ENCODE peak calls at places on chromosome 7, in five cellular contexts. H is Peyer's patch, F is fibroblast of lung, C is esophagus squamous epithelium, U is OCI-LY7. A is an unnamed sample.

GRCh38 chr7:74029094-74029785 is 1.3 kb downstream of the ELN start:
- DNase-seq in H (no peak), F (no peak), C (no peak), U (no peak), A (no peak)

GRCh38 chr7:25541064-25541463 is 312.8 kb upstream of the NPVF start:
- DNase-seq in H (no peak), F (no peak), C (no peak), U (no peak), A (no peak)

GRCh38 chr7:83427929-83428328 is 221.0 kb downstream of the SEMA3E start:
- DNase-seq in H (no peak), F (no peak), C (no peak), U (no peak), A (no peak)

GRCh38 chr7:5661941-5662340 is 119.5 kb downstream of the RNF216 start:
- DNase-seq in H (no peak), F (no peak), C (no peak), U (peak; percentile 75), A (no peak)

GRCh38 chr7:156487811-156488523 is 152.6 kb upstream of the RNF32 start:
- DNase-seq in H (no peak), F (no peak), C (no peak), U (no peak), A (no peak)

GRCh38 chr7:16644624-16644986 is 949 bp downstream of the ANKMY2 start:
- DNase-seq in H (peak; percentile 81), F (peak; percentile 50), C (no peak), U (peak; percentile 55), A (peak; percentile 23)

GRCh38 chr7:19772323-19772722 is 1.1 kb downstream of the TMEM196 start:
- DNase-seq in H (no peak), F (no peak), C (no peak), U (no peak), A (no peak)

GRCh38 chr7:5525271-5526189 is 101.9 kb upstream of the TNRC18 start:
- DNase-seq in H (peak; percentile 61), F (peak; percentile 74), C (no peak), U (peak; percentile 25), A (no peak)

GRCh38 chr7:131895541-131896173 is 339.2 kb upstream of the PODXL start:
- DNase-seq in H (no peak), F (peak; percentile 44), C (no peak), U (no peak), A (no peak)

GRCh38 chr7:98307971-98308466 is 26.5 kb downstream of the BRI3 start:
- DNase-seq in H (no peak), F (no peak), C (no peak), U (no peak), A (no peak)
- H3K4me1 ChIP-seq in H (no peaks in the 10 kb centered on the region), F (no peaks in the 10 kb centered on the region), C (no peaks in the 10 kb centered on the region), U (no peaks in the 10 kb centered on the region), A (no peaks in the 10 kb centered on the region)

GRCh38 chr7:141571059-141571458 is 19.8 kb downstream of the AGK start:
- DNase-seq in H (no peak), F (no peak), C (no peak), U (no peak), A (no peak)
- H3K9me3 ChIP-seq in H (peaks cover under 1% of the 10 kb centered on the region), F (no peaks in the 10 kb centered on the region), C (peaks cover 5% of the 10 kb centered on the region), U (peaks cover 11% of the 10 kb centered on the region), A (peaks cover 4% of the 10 kb centered on the region)

GRCh38 chr7:93921190-93921585 is 347 bp upstream of the GNG11 start:
- DNase-seq in H (no peak), F (peak; percentile 5), C (no peak), U (no peak), A (no peak)
- H3K4me3 ChIP-seq in H (peak overlapping the region; percentile 53), F (peak overlapping the region; percentile 67), C (peak overlapping the region; percentile 77), U (peak overlapping the region; percentile 68), A (peak overlapping the region; percentile 77)

GRCh38 chr7:150382123-150382843 is 3.2 kb downstream of the ZNF775 start:
- DNase-seq in H (no peak), F (no peak), C (no peak), U (no peak), A (no peak)

GRCh38 chr7:150381096-150381495 is 2.0 kb downstream of the ZNF775 start:
- DNase-seq in H (no peak), F (no peak), C (no peak), U (no peak), A (no peak)

GRCh38 chr7:150381785-150382122 is 2.6 kb downstream of the ZNF775 start:
- DNase-seq in H (no peak), F (no peak), C (no peak), U (no peak), A (no peak)

GRCh38 chr7:150383710-150384397 is 4.7 kb downstream of the ZNF775 start:
- DNase-seq in H (peak; percentile 74), F (no peak), C (no peak), U (no peak), A (peak; percentile 19)

DNA sequence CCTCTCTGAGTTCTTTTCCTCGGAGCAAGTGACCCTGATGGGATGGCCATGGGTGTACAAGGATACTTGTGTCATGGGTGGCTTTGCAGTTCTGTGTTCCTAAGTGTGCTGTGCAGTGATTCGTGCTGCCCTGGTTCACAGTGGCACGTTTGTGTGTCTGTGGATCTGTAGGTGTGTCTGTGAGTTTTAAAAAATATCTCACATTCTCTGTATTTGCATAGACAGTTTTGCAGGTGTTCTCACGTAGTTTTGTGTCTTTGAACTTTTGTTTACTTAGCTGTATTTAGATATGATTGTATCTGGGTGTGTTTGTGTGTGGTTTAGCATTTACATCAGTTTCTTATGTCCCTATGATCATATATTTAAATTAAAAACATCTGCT is 3.7 kb downstream of the ZNF775 start:
- DNase-seq in H (no peak), F (no peak), C (no peak), U (no peak), A (no peak)
- H3K4me1 ChIP-seq in H (peaks cover 52% of the 10 kb centered on the region), F (peaks cover 7% of the 10 kb centered on the region), C (peaks cover 18% of the 10 kb centered on the region), U (peaks cover 47% of the 10 kb centered on the region), A (peaks cover 35% of the 10 kb centered on the region)

GRCh38 chr7:64463636-64464375 is 99.1 kb downstream of the ZNF680 start:
- DNase-seq in H (peak; percentile 50), F (peak; percentile 64), C (no peak), U (no peak), A (peak; percentile 50)
- H3K9me3 ChIP-seq in H (no peaks in the 10 kb centered on the region), F (no peaks in the 10 kb centered on the region), C (peaks cover 31% of the 10 kb centered on the region), U (no peaks in the 10 kb centered on the region), A (peaks cover 32% of the 10 kb centered on the region)

GRCh38 chr7:128728608-128729007 is 10.6 kb upstream of the CALU start:
- DNase-seq in H (no peak), F (peak; percentile 37), C (no peak), U (no peak), A (no peak)
- H3K4me3 ChIP-seq in H (no peak overlapping the region), F (no peak overlapping the region), C (no peak overlapping the region), U (no peak overlapping the region), A (no peak overlapping the region)